ENCODE peak calls at places on chromosomes 4 and X, in seven cellular contexts. U is NCI-H1417; I is myocyte; T is stimulated activated CD4-positive, alpha-beta T cell treated with anti-CD3 and anti-CD28 coated beads, Interleukin-2, amount 100 ng/mL, for 48 hours; P is T-helper 9 cell; F is activated effector memory CD4-positive, alpha-beta T cell treated with Interleukin-2 at 50 U/mL for 16 hours; S is C1 segment of cervical spinal cord. E is an unnamed sample.

GRCh38 chr4:6062133-6062532 is 43.9 kb upstream of the C4orf50 start:
- DNase-seq in U (no peak), I (no peak), T (no peak), P (no peak), F (no peak), S (no peak), E (no peak)

GRCh38 chrX:110131031-110131430 is 128.1 kb downstream of the TMEM164 start:
- DNase-seq in U (no peak), I (no peak), T (no peak), P (no peak), F (no peak), S (no peak), E (no peak)

GRCh38 chrX:154355776-154356140 is 18.7 kb downstream of the FLNA start:
- DNase-seq in U (no peak), I (no peak), T (no peak), P (no peak), F (no peak), S (no peak), E (no peak)

GRCh38 chrX:22338740-22339139 is 66.0 kb downstream of the CBLL2 start:
- DNase-seq in U (no peak), I (no peak), T (no peak), P (no peak), F (no peak), S (no peak), E (no peak)

GRCh38 chr4:154001187-154001586 is 212.3 kb upstream of the SFRP2 start:
- DNase-seq in U (no peak), I (no peak), T (no peak), P (no peak), F (no peak), S (no peak), E (no peak)

GRCh38 chr4:137768196-137768595 is 235.9 kb upstream of the PCDH18 start:
- DNase-seq in U (no peak), I (no peak), T (no peak), P (no peak), F (no peak), S (no peak), E (no peak)

GRCh38 chr4:133316874-133317273 is 167.8 kb downstream of the PCDH10 start:
- DNase-seq in U (no peak), I (peak; percentile 25), T (no peak), P (no peak), F (no peak), S (no peak), E (no peak)

GRCh38 chr4:113700602-113701150 is 60.9 kb downstream of the CAMK2D start:
- DNase-seq in U (no peak), I (peak; percentile 44), T (no peak), P (no peak), F (no peak), S (no peak), E (no peak)

GRCh38 chr4:24137963-24138601 is 248.2 kb upstream of the PPARGC1A start:
- DNase-seq in U (no peak), I (no peak), T (no peak), P (no peak), F (no peak), S (no peak), E (no peak)

GRCh38 chrX:30530591-30530990 is 47.0 kb downstream of the TASL start:
- DNase-seq in U (no peak), I (peak; percentile 25), T (no peak), P (no peak), F (no peak), S (no peak), E (no peak)

GRCh38 chrX:80430826-80431501 is 10.7 kb downstream of the TENT5D start:
- DNase-seq in U (no peak), I (no peak), T (no peak), P (no peak), F (no peak), S (no peak), E (no peak)

GRCh38 chr4:2497931-2498330 is 29.0 kb downstream of the RNF4 start:
- DNase-seq in U (no peak), I (no peak), T (no peak), P (no peak), F (no peak), S (no peak), E (no peak)

GRCh38 chr4:146675171-146675570 is 36.5 kb downstream of the POU4F2 start:
- DNase-seq in U (no peak), I (no peak), T (no peak), P (no peak), F (no peak), S (no peak), E (no peak)

GRCh38 chr4:85928775-85929585 is 430.9 kb downstream of the MAPK10 start:
- DNase-seq in U (no peak), I (peak; percentile 49), T (no peak), P (no peak), F (no peak), S (no peak), E (no peak)

GRCh38 chr4:78058591-78059523 is 1.7 kb downstream of the FRAS1 start:
- DNase-seq in U (peak; percentile 81), I (peak; percentile 67), T (no peak), P (no peak), F (no peak), S (no peak), E (no peak)

GRCh38 chrX:108304210-108304609 is 134.0 kb downstream of the COL4A6 start:
- DNase-seq in U (peak; percentile 15), I (no peak), T (no peak), P (no peak), F (no peak), S (no peak), E (no peak)

GRCh38 chrX:133258481-133258880 is 40.3 kb upstream of the TFDP3 start:
- DNase-seq in U (no peak), I (no peak), T (no peak), P (no peak), F (no peak), S (no peak), E (no peak)

GRCh38 chr4:113384600-113384999 is 335.1 kb downstream of the ANK2 start:
- DNase-seq in U (no peak), I (peak; percentile 37), T (no peak), P (no peak), F (no peak), S (no peak), E (no peak)

GRCh38 chrX:10296581-10296980 is 139.8 kb downstream of the CLCN4 start:
- DNase-seq in U (no peak), I (peak; percentile 23), T (no peak), P (no peak), F (no peak), S (no peak), E (no peak)

GRCh38 chr4:101660607-101661006 is 129.9 kb upstream of the BANK1 start:
- DNase-seq in U (no peak), I (no peak), T (no peak), P (no peak), F (no peak), S (no peak), E (no peak)

GRCh38 chr4:105715692-105716278 is 7.2 kb downstream of the GSTCD start:
- DNase-seq in U (no peak), I (peak; percentile 63), T (no peak), P (no peak), F (no peak), S (no peak), E (no peak)

GRCh38 chr4:4752576-4753401 is 106.7 kb upstream of the MSX1 start:
- DNase-seq in U (no peak), I (no peak), T (no peak), P (no peak), F (no peak), S (no peak), E (no peak)

GRCh38 chr4:46992338-46992737 is 1.0 kb downstream of the GABRA4 start:
- DNase-seq in U (no peak), I (no peak), T (no peak), P (no peak), F (no peak), S (no peak), E (no peak)

GRCh38 chr4:20019310-20020015 is 232.2 kb upstream of the SLIT2 start:
- DNase-seq in U (no peak), I (no peak), T (no peak), P (no peak), F (no peak), S (no peak), E (no peak)

GRCh38 chrX:53186363-53186762 is 38.6 kb downstream of the KDM5C start:
- DNase-seq in U (no peak), I (peak; percentile 39), T (peak; percentile 23), P (no peak), F (no peak), S (no peak), E (no peak)

GRCh38 chr4:103076777-103077347 is 301 bp upstream of the SLC9B2 start:
- DNase-seq in U (no peak), I (no peak), T (no peak), P (no peak), F (no peak), S (no peak), E (no peak)

GRCh38 chr4:167930171-167930570 is 162.2 kb upstream of the ANXA10 start:
- DNase-seq in U (no peak), I (no peak), T (no peak), P (no peak), F (no peak), S (no peak), E (no peak)

GRCh38 chrX:132843387-132843786 is 115.0 kb downstream of the HS6ST2 start:
- DNase-seq in U (no peak), I (peak; percentile 4), T (no peak), P (no peak), F (no peak), S (no peak), E (no peak)

GRCh38 chr4:13907255-13907751 is 279.8 kb upstream of the BOD1L1 start:
- DNase-seq in U (no peak), I (peak; percentile 82), T (no peak), P (no peak), F (no peak), S (no peak), E (no peak)

GRCh38 chr4:126906466-126906865 is 726.3 kb upstream of the INTU start:
- DNase-seq in U (no peak), I (no peak), T (no peak), P (no peak), F (no peak), S (no peak), E (no peak)

GRCh38 chrX:10021461-10022272 is 54.5 kb downstream of the CLDN34 start:
- DNase-seq in U (no peak), I (no peak), T (no peak), P (no peak), F (no peak), S (no peak), E (no peak)

E was measured in CD8-positive, alpha-beta T cell.